ENCODE peak calls at places on chromosomes 13 and 19, in eight cellular contexts. D is iris pigment epithelial cell; N is OCI-LY7; T is activated CD4-positive, alpha-beta T cell treated with anti-CD3 and anti-CD28 coated beads for 36 hours; I is GM12865; L is caudate nucleus; M is stimulated activated CD8-positive, alpha-beta memory T cell treated with anti-CD3 and anti-CD28 coated beads, Interleukin-4, amount 100 ng/mL, for 24 hours; S is heart right ventricle. E is an unnamed sample.

GRCh38 chr13:99792079-99792921 is 179.3 kb downstream of the ZIC5 start:
- DNase-seq in D (no peak), N (no peak), T (no peak), I (no peak), L (no peak), M (no peak), S (no peak), E (no peak)

GRCh38 chr19:18396471-18397241 is 766 bp downstream of the LRRC25 start:
- DNase-seq in D (no peak), N (no peak), T (no peak), I (no peak), L (no peak), M (no peak), S (no peak), E (no peak)

GRCh38 chr13:79830426-79830825 is 349.5 kb downstream of the NDFIP2 start:
- DNase-seq in D (no peak), N (no peak), T (no peak), I (no peak), L (no peak), M (no peak), S (no peak), E (no peak)

GRCh38 chr19:32296694-32297093 is 48.7 kb upstream of the ZNF507 start:
- DNase-seq in D (no peak), N (no peak), T (no peak), I (no peak), L (no peak), M (no peak), S (no peak), E (no peak)

GRCh38 chr13:109840201-109840892 is 54.0 kb upstream of the IRS2 start:
- DNase-seq in D (peak; percentile 74), N (no peak), T (peak; percentile 52), I (no peak), L (no peak), M (no peak), S (no peak), E (peak; percentile 7)

GRCh38 chr19:55165952-55166529 is 372 bp downstream of the DNAAF3 start:
- DNase-seq in D (peak; percentile 83), N (peak; percentile 46), T (peak; percentile 82), I (peak; percentile 56), L (no peak), M (no peak), S (peak; percentile 70), E (peak; percentile 62)

GRCh38 chr13:43805681-43806128 is 18.9 kb upstream of the ENOX1 start:
- DNase-seq in D (peak; percentile 17), N (no peak), T (no peak), I (peak; percentile 43), L (no peak), M (no peak), S (no peak), E (no peak)

GRCh38 chr19:277581-278165 is 13.5 kb downstream of the PLPP2 start:
- DNase-seq in D (peak; percentile 50), N (no peak), T (no peak), I (no peak), L (no peak), M (no peak), S (no peak), E (no peak)

GRCh38 chr19:11339254-11340098 is at the start of gene RAB3D:
- DNase-seq in D (peak; percentile 85), N (peak; percentile 90), T (peak; percentile 93), I (peak; percentile 91), L (peak; percentile 69), M (peak; percentile 78), S (peak; percentile 96), E (peak; percentile 89)

GRCh38 chr13:63190742-63191141 is 1775.1 kb upstream of the PCDH20 start:
- DNase-seq in D (peak; percentile 84), N (no peak), T (no peak), I (no peak), L (no peak), M (no peak), S (no peak), E (no peak)

GRCh38 chr13:60398438-60398891 is 1.4 kb downstream of the TDRD3 start:
- DNase-seq in D (no peak), N (no peak), T (no peak), I (no peak), L (no peak), M (no peak), S (no peak), E (no peak)

GRCh38 chr19:41944336-41944735 is 14.8 kb downstream of the RABAC1 start:
- DNase-seq in D (no peak), N (peak; percentile 62), T (no peak), I (peak; percentile 58), L (no peak), M (no peak), S (no peak), E (no peak)

GRCh38 chr13:109381546-109382180 is 404.7 kb downstream of the IRS2 start:
- DNase-seq in D (peak; percentile 93), N (no peak), T (no peak), I (no peak), L (no peak), M (no peak), S (no peak), E (no peak)

GRCh38 chr13:32019612-32020233 is 11.9 kb upstream of the FRY start:
- DNase-seq in D (peak; percentile 79), N (peak; percentile 58), T (peak; percentile 51), I (peak; percentile 83), L (no peak), M (no peak), S (peak; percentile 58), E (peak; percentile 15)

GRCh38 chr19:3687774-3688706 is 12.2 kb downstream of the PIP5K1C start:
- DNase-seq in D (no peak), N (peak; percentile 31), T (peak; percentile 75), I (peak; percentile 77), L (no peak), M (no peak), S (no peak), E (no peak)

GRCh38 chr13:99978781-99979452 is 2.7 kb upstream of the ZIC2 start:
- DNase-seq in D (no peak), N (no peak), T (no peak), I (no peak), L (no peak), M (no peak), S (no peak), E (no peak)

GRCh38 chr19:32622002-32622401 is 41.0 kb downstream of the PDCD5 start:
- DNase-seq in D (no peak), N (no peak), T (no peak), I (no peak), L (no peak), M (no peak), S (no peak), E (no peak)

GRCh38 chr13:46996316-46996715 is 99.5 kb upstream of the HTR2A start:
- DNase-seq in D (no peak), N (no peak), T (no peak), I (peak; percentile 33), L (no peak), M (no peak), S (no peak), E (no peak)

GRCh38 chr19:6678690-6679109 is 8.7 kb upstream of the TNFSF14 start:
- DNase-seq in D (peak; percentile 54), N (no peak), T (peak; percentile 89), I (peak; percentile 40), L (no peak), M (peak; percentile 42), S (no peak), E (peak; percentile 84)